ENCODE peak calls at places on chromosomes 11 and 22, in seven cellular contexts. F is foreskin fibroblast; G is HCT116; U is adrenal gland; L is stimulated activated CD8-positive, alpha-beta memory T cell treated with anti-CD3 and anti-CD28 coated beads, Interleukin-4, amount 100 ng/mL, for 1 hour; D is stimulated activated CD4-positive, alpha-beta T cell treated with anti-CD3 and anti-CD28 coated beads, Interleukin-4, amount 100 ng/mL, for 4 hours; S is GM23338. Z is an unnamed sample.

GRCh38 chr11:125163431-125164011 is 1.0 kb upstream of the PKNOX2 start:
- DNase-seq in F (no peak), G (no peak), U (no peak), L (no peak), D (no peak), S (peak), Z (no peak)

GRCh38 chr11:114261791-114262190 is 34.4 kb upstream of the NNMT start:
- DNase-seq in F (no peak), G (no peak), U (no peak), L (no peak), D (no peak), S (no peak), Z (no peak)

GRCh38 chr11:61983419-61983818 is 16.0 kb upstream of the FTH1 start:
- DNase-seq in F (no peak), G (no peak), U (peak), L (no peak), D (no peak), S (no peak), Z (no peak)

GRCh38 chr22:49667236-49667635 is 160.4 kb downstream of the BRD1 start:
- DNase-seq in F (no peak), G (no peak), U (no peak), L (no peak), D (no peak), S (no peak), Z (no peak)

GRCh38 chr11:62400760-62401159 is 18.1 kb upstream of the SCGB1A1 start:
- DNase-seq in F (peak), G (no peak), U (peak), L (no peak), D (no peak), S (no peak), Z (no peak)

GRCh38 chr11:86251285-86251830 is 6.8 kb downstream of the EED start:
- DNase-seq in F (no peak), G (no peak), U (no peak), L (no peak), D (no peak), S (no peak), Z (no peak)

GRCh38 chr11:62669420-62670161 is 1.9 kb upstream of the UQCC3 start:
- DNase-seq in F (peak), G (no peak), U (peak), L (no peak), D (no peak), S (peak), Z (no peak)

GRCh38 chr11:37264783-37265182 is 666.7 kb upstream of the RAG2 start:
- DNase-seq in F (no peak), G (no peak), U (no peak), L (no peak), D (no peak), S (no peak), Z (no peak)

GRCh38 chr11:108498046-108498815 is at the start of gene POGLUT3:
- DNase-seq in F (peak), G (no peak), U (peak), L (no peak), D (peak), S (peak), Z (peak)

GRCh38 chr11:107218123-107219084 is 200.1 kb upstream of the GUCY1A2 start:
- DNase-seq in F (no peak), G (no peak), U (no peak), L (no peak), D (no peak), S (no peak), Z (no peak)

GRCh38 chr11:1696608-1697570 is at the start of gene KRTAP5-6:
- DNase-seq in F (no peak), G (no peak), U (no peak), L (no peak), D (no peak), S (no peak), Z (no peak)

GRCh38 chr22:38246692-38247091 is 26.1 kb downstream of the TMEM184B start:
- DNase-seq in F (no peak), G (no peak), U (no peak), L (no peak), D (no peak), S (no peak), Z (no peak)

GRCh38 chr11:102256251-102256650 is 61.0 kb upstream of the BIRC3 start:
- DNase-seq in F (peak), G (no peak), U (no peak), L (no peak), D (no peak), S (no peak), Z (no peak)

GRCh38 chr11:76314741-76315090 is 66.2 kb downstream of the THAP12 start:
- DNase-seq in F (peak), G (no peak), U (no peak), L (no peak), D (no peak), S (no peak), Z (no peak)

GRCh38 chr11:134100171-134100570 is 31.3 kb downstream of the JAM3 start:
- DNase-seq in F (no peak), G (no peak), U (no peak), L (no peak), D (no peak), S (no peak), Z (no peak)

GRCh38 chr11:111393096-111393495 is 14.0 kb upstream of the POU2AF1 start:
- DNase-seq in F (peak), G (no peak), U (no peak), L (no peak), D (no peak), S (no peak), Z (no peak)

GRCh38 chr11:19861171-19861570 is 148.5 kb downstream of the NAV2 start:
- DNase-seq in F (no peak), G (no peak), U (no peak), L (no peak), D (no peak), S (no peak), Z (no peak)

GRCh38 chr22:46390652-46391301 is 55.3 kb downstream of the TRMU start:
- DNase-seq in F (peak), G (no peak), U (peak), L (no peak), D (no peak), S (no peak), Z (no peak)

GRCh38 chr22:30705710-30706651 is 11.3 kb downstream of the OSBP2 start:
- DNase-seq in F (peak), G (peak), U (peak), L (no peak), D (no peak), S (no peak), Z (no peak)

GRCh38 chr11:8066911-8067455 is 14.0 kb upstream of the TUB start:
- DNase-seq in F (no peak), G (no peak), U (no peak), L (no peak), D (no peak), S (no peak), Z (no peak)

GRCh38 chr11:134352111-134352510 is 20.3 kb downstream of the GLB1L2 start:
- DNase-seq in F (no peak), G (no peak), U (no peak), L (no peak), D (no peak), S (no peak), Z (no peak)

GRCh38 chr11:122024278-122024677 is 91.7 kb downstream of the BLID start:
- DNase-seq in F (no peak), G (no peak), U (no peak), L (no peak), D (no peak), S (no peak), Z (no peak)

GRCh38 chr11:104705475-104706195 is 192.6 kb downstream of the CASP12 start:
- DNase-seq in F (no peak), G (no peak), U (peak), L (peak), D (peak), S (no peak), Z (peak)

GRCh38 chr11:1747753-1748466 is 2.5 kb downstream of the IFITM10 start:
- DNase-seq in F (peak), G (no peak), U (peak), L (no peak), D (no peak), S (no peak), Z (no peak)

GRCh38 chr11:86678823-86679222 is 6.4 kb upstream of the ME3 start:
- DNase-seq in F (peak), G (no peak), U (no peak), L (no peak), D (no peak), S (no peak), Z (no peak)

GRCh38 chr11:130763087-130763980 is 152.9 kb downstream of the SNX19 start:
- DNase-seq in F (peak), G (no peak), U (no peak), L (no peak), D (no peak), S (no peak), Z (no peak)

GRCh38 chr11:89633125-89633695 is 76.9 kb upstream of the TRIM77 start:
- DNase-seq in F (no peak), G (no peak), U (no peak), L (no peak), D (no peak), S (no peak), Z (no peak)

GRCh38 chr22:17952273-17952801 is 72.0 kb downstream of the MICAL3 start:
- DNase-seq in F (no peak), G (no peak), U (no peak), L (no peak), D (no peak), S (no peak), Z (no peak)

GRCh38 chr11:74338963-74339362 is 27.5 kb upstream of the P4HA3 start:
- DNase-seq in F (no peak), G (no peak), U (no peak), L (no peak), D (no peak), S (no peak), Z (no peak)

Z was measured in effector CD4-positive, alpha-beta T cell.